ENCODE peak calls at places on chromosome 22, in ten cellular contexts. One of them, this sample, is unnamed.

GRCh38 chr22:28600546-28601143 is 79.0 kb downstream of the TTC28 start:
- DNase-seq in GM12865: peak; percentile 64
- DNase-seq in left lung: no peak
- DNase-seq in foreskin fibroblast: peak; percentile 72
- DNase-seq in GM12878: no peak
- DNase-seq in dorsolateral prefrontal cortex: no peak
- DNase-seq in coronary artery: no peak
- DNase-seq in kidney epithelial cell: peak; percentile 16
- DNase-seq in epithelial cell of esophagus: peak; percentile 58
- DNase-seq in ovary: no peak
- DNase-seq in this sample: peak; percentile 9

GRCh38 chr22:43096420-43096819 is 7.2 kb upstream of the TTLL1 start:
- DNase-seq in GM12865: no peak
- DNase-seq in left lung: no peak
- DNase-seq in foreskin fibroblast: no peak
- DNase-seq in GM12878: no peak
- DNase-seq in dorsolateral prefrontal cortex: no peak
- DNase-seq in coronary artery: no peak
- DNase-seq in kidney epithelial cell: no peak
- DNase-seq in epithelial cell of esophagus: no peak
- DNase-seq in ovary: no peak
- DNase-seq in this sample: no peak

GRCh38 chr22:25362215-25362882 is 142.9 kb downstream of the CRYBB2 start:
- DNase-seq in GM12865: peak; percentile 60
- DNase-seq in left lung: peak; percentile 90
- DNase-seq in foreskin fibroblast: peak; percentile 72
- DNase-seq in GM12878: no peak
- DNase-seq in dorsolateral prefrontal cortex: peak; percentile 57
- DNase-seq in coronary artery: no peak
- DNase-seq in kidney epithelial cell: no peak
- DNase-seq in epithelial cell of esophagus: peak; percentile 38
- DNase-seq in ovary: peak; percentile 75
- DNase-seq in this sample: peak; percentile 27

GRCh38 chr22:26609287-26609686 is 8.5 kb downstream of the CRYBB1 start:
- DNase-seq in GM12865: no peak
- DNase-seq in left lung: no peak
- DNase-seq in foreskin fibroblast: no peak
- DNase-seq in GM12878: no peak
- DNase-seq in dorsolateral prefrontal cortex: no peak
- DNase-seq in coronary artery: no peak
- DNase-seq in kidney epithelial cell: no peak
- DNase-seq in epithelial cell of esophagus: no peak
- DNase-seq in ovary: no peak
- DNase-seq in this sample: no peak

GRCh38 chr22:27512283-27512761 is 289.2 kb downstream of the MN1 start:
- DNase-seq in GM12865: no peak
- DNase-seq in left lung: no peak
- DNase-seq in foreskin fibroblast: peak; percentile 91
- DNase-seq in GM12878: no peak
- DNase-seq in dorsolateral prefrontal cortex: no peak
- DNase-seq in coronary artery: peak; percentile 96
- DNase-seq in kidney epithelial cell: no peak
- DNase-seq in epithelial cell of esophagus: peak; percentile 100
- DNase-seq in ovary: peak; percentile 97
- DNase-seq in this sample: no peak

GRCh38 chr22:26656896-26657851 is at the start of gene MIAT:
- DNase-seq in GM12865: peak; percentile 63
- DNase-seq in left lung: peak; percentile 90
- DNase-seq in foreskin fibroblast: peak; percentile 62
- DNase-seq in GM12878: no peak
- DNase-seq in dorsolateral prefrontal cortex: peak; percentile 39
- DNase-seq in coronary artery: no peak
- DNase-seq in kidney epithelial cell: no peak
- DNase-seq in epithelial cell of esophagus: peak; percentile 21
- DNase-seq in ovary: no peak
- DNase-seq in this sample: peak; percentile 73

GRCh38 chr22:43743131-43743530 is 69.0 kb downstream of the EFCAB6 start:
- DNase-seq in GM12865: no peak
- DNase-seq in left lung: no peak
- DNase-seq in foreskin fibroblast: no peak
- DNase-seq in GM12878: no peak
- DNase-seq in dorsolateral prefrontal cortex: no peak
- DNase-seq in coronary artery: no peak
- DNase-seq in kidney epithelial cell: no peak
- DNase-seq in epithelial cell of esophagus: no peak
- DNase-seq in ovary: no peak
- DNase-seq in this sample: no peak

GRCh38 chr22:35313311-35314121 is 13.8 kb downstream of the TOM1 start:
- DNase-seq in GM12865: peak; percentile 62
- DNase-seq in left lung: no peak
- DNase-seq in foreskin fibroblast: peak; percentile 90
- DNase-seq in GM12878: no peak
- DNase-seq in dorsolateral prefrontal cortex: no peak
- DNase-seq in coronary artery: peak; percentile 73
- DNase-seq in kidney epithelial cell: peak; percentile 89
- DNase-seq in epithelial cell of esophagus: peak; percentile 78
- DNase-seq in ovary: peak; percentile 38
- DNase-seq in this sample: no peak

GRCh38 chr22:25759825-25760231 is 17.8 kb downstream of the MYO18B start:
- DNase-seq in GM12865: no peak
- DNase-seq in left lung: no peak
- DNase-seq in foreskin fibroblast: peak; percentile 94
- DNase-seq in GM12878: no peak
- DNase-seq in dorsolateral prefrontal cortex: no peak
- DNase-seq in coronary artery: no peak
- DNase-seq in kidney epithelial cell: peak; percentile 92
- DNase-seq in epithelial cell of esophagus: peak; percentile 96
- DNase-seq in ovary: no peak
- DNase-seq in this sample: no peak

GRCh38 chr22:26471522-26471921 is 12.1 kb downstream of the HPS4 start:
- DNase-seq in GM12865: no peak
- DNase-seq in left lung: no peak
- DNase-seq in foreskin fibroblast: peak; percentile 76
- DNase-seq in GM12878: no peak
- DNase-seq in dorsolateral prefrontal cortex: no peak
- DNase-seq in coronary artery: no peak
- DNase-seq in kidney epithelial cell: peak; percentile 99
- DNase-seq in epithelial cell of esophagus: peak; percentile 96
- DNase-seq in ovary: no peak
- DNase-seq in this sample: no peak

GRCh38 chr22:45317551-45318167 is 7.9 kb downstream of the FAM118A start:
- DNase-seq in GM12865: no peak
- DNase-seq in left lung: no peak
- DNase-seq in foreskin fibroblast: peak; percentile 46
- DNase-seq in GM12878: no peak
- DNase-seq in dorsolateral prefrontal cortex: peak; percentile 24
- DNase-seq in coronary artery: peak; percentile 93
- DNase-seq in kidney epithelial cell: no peak
- DNase-seq in epithelial cell of esophagus: peak; percentile 64
- DNase-seq in ovary: peak; percentile 47
- DNase-seq in this sample: no peak

GRCh38 chr22:40224702-40225101 is 47.0 kb downstream of the TNRC6B start:
- DNase-seq in GM12865: no peak
- DNase-seq in left lung: peak; percentile 39
- DNase-seq in foreskin fibroblast: no peak
- DNase-seq in GM12878: no peak
- DNase-seq in dorsolateral prefrontal cortex: no peak
- DNase-seq in coronary artery: no peak
- DNase-seq in kidney epithelial cell: no peak
- DNase-seq in epithelial cell of esophagus: peak; percentile 41
- DNase-seq in ovary: no peak
- DNase-seq in this sample: no peak

GRCh38 chr22:25970348-25970995 is 198.8 kb upstream of the SEZ6L start:
- DNase-seq in GM12865: peak; percentile 24
- DNase-seq in left lung: no peak
- DNase-seq in foreskin fibroblast: no peak
- DNase-seq in GM12878: no peak
- DNase-seq in dorsolateral prefrontal cortex: peak; percentile 50
- DNase-seq in coronary artery: no peak
- DNase-seq in kidney epithelial cell: no peak
- DNase-seq in epithelial cell of esophagus: no peak
- DNase-seq in ovary: no peak
- DNase-seq in this sample: no peak

GRCh38 chr22:42630901-42631602 is 9.3 kb downstream of the ATP5MGL start:
- DNase-seq in GM12865: no peak
- DNase-seq in left lung: no peak
- DNase-seq in foreskin fibroblast: no peak
- DNase-seq in GM12878: no peak
- DNase-seq in dorsolateral prefrontal cortex: no peak
- DNase-seq in coronary artery: no peak
- DNase-seq in kidney epithelial cell: no peak
- DNase-seq in epithelial cell of esophagus: peak; percentile 51
- DNase-seq in ovary: no peak
- DNase-seq in this sample: no peak

GRCh38 chr22:32281092-32281491 is 25.9 kb upstream of the SLC5A4 start:
- DNase-seq in GM12865: no peak
- DNase-seq in left lung: no peak
- DNase-seq in foreskin fibroblast: peak; percentile 31
- DNase-seq in GM12878: no peak
- DNase-seq in dorsolateral prefrontal cortex: no peak
- DNase-seq in coronary artery: no peak
- DNase-seq in kidney epithelial cell: peak; percentile 7
- DNase-seq in epithelial cell of esophagus: peak; percentile 87
- DNase-seq in ovary: no peak
- DNase-seq in this sample: no peak

GRCh38 chr22:20000246-20001081 is 16.2 kb downstream of the ARVCF start:
- DNase-seq in GM12865: no peak
- DNase-seq in left lung: peak; percentile 62
- DNase-seq in foreskin fibroblast: no peak
- DNase-seq in GM12878: no peak
- DNase-seq in dorsolateral prefrontal cortex: no peak
- DNase-seq in coronary artery: no peak
- DNase-seq in kidney epithelial cell: no peak
- DNase-seq in epithelial cell of esophagus: no peak
- DNase-seq in ovary: no peak
- DNase-seq in this sample: no peak
- TF ChIP-seq CTCF in GM12865: no peak
- TF ChIP-seq CTCF in left lung: no peak
- TF ChIP-seq CTCF in foreskin fibroblast: no peak
- TF ChIP-seq CTCF in GM12878: no peak
- TF ChIP-seq CTCF in dorsolateral prefrontal cortex: no peak
- TF ChIP-seq CTCF in coronary artery: no peak
- TF ChIP-seq CTCF in kidney epithelial cell: no peak
- TF ChIP-seq CTCF in epithelial cell of esophagus: no peak
- TF ChIP-seq CTCF in ovary: no peak
- TF ChIP-seq CTCF in this sample: no peak

GRCh38 chr22:50019316-50019715 is 6.8 kb upstream of the IL17REL start:
- DNase-seq in GM12865: no peak
- DNase-seq in left lung: no peak
- DNase-seq in foreskin fibroblast: no peak
- DNase-seq in GM12878: no peak
- DNase-seq in dorsolateral prefrontal cortex: no peak
- DNase-seq in coronary artery: no peak
- DNase-seq in kidney epithelial cell: no peak
- DNase-seq in epithelial cell of esophagus: no peak
- DNase-seq in ovary: no peak
- DNase-seq in this sample: no peak

GRCh38 chr22:50025993-50026392 is 13.4 kb upstream of the IL17REL start:
- DNase-seq in GM12865: no peak
- DNase-seq in left lung: no peak
- DNase-seq in foreskin fibroblast: no peak
- DNase-seq in GM12878: no peak
- DNase-seq in dorsolateral prefrontal cortex: no peak
- DNase-seq in coronary artery: no peak
- DNase-seq in kidney epithelial cell: no peak
- DNase-seq in epithelial cell of esophagus: no peak
- DNase-seq in ovary: no peak
- DNase-seq in this sample: no peak

GRCh38 chr22:50020606-50021005 is 8.0 kb upstream of the IL17REL start:
- DNase-seq in GM12865: no peak
- DNase-seq in left lung: no peak
- DNase-seq in foreskin fibroblast: no peak
- DNase-seq in GM12878: no peak
- DNase-seq in dorsolateral prefrontal cortex: no peak
- DNase-seq in coronary artery: no peak
- DNase-seq in kidney epithelial cell: no peak
- DNase-seq in epithelial cell of esophagus: no peak
- DNase-seq in ovary: no peak
- DNase-seq in this sample: no peak

GRCh38 chr22:50018608-50019291 is 6.2 kb upstream of the IL17REL start:
- DNase-seq in GM12865: no peak
- DNase-seq in left lung: no peak
- DNase-seq in foreskin fibroblast: no peak
- DNase-seq in GM12878: no peak
- DNase-seq in dorsolateral prefrontal cortex: no peak
- DNase-seq in coronary artery: no peak
- DNase-seq in kidney epithelial cell: no peak
- DNase-seq in epithelial cell of esophagus: no peak
- DNase-seq in ovary: no peak
- DNase-seq in this sample: no peak

GRCh38 chr22:50022171-50022819 is 9.7 kb upstream of the IL17REL start:
- DNase-seq in GM12865: no peak
- DNase-seq in left lung: no peak
- DNase-seq in foreskin fibroblast: no peak
- DNase-seq in GM12878: no peak
- DNase-seq in dorsolateral prefrontal cortex: no peak
- DNase-seq in coronary artery: no peak
- DNase-seq in kidney epithelial cell: no peak
- DNase-seq in epithelial cell of esophagus: no peak
- DNase-seq in ovary: no peak
- DNase-seq in this sample: no peak
- H3K4me3 ChIP-seq in GM12865: no peak overlapping the region
- H3K4me3 ChIP-seq in left lung: no peak overlapping the region
- H3K4me3 ChIP-seq in foreskin fibroblast: no peak overlapping the region
- H3K4me3 ChIP-seq in GM12878: no peak overlapping the region
- H3K4me3 ChIP-seq in dorsolateral prefrontal cortex: no peak overlapping the region
- H3K4me3 ChIP-seq in coronary artery: no peak overlapping the region
- H3K4me3 ChIP-seq in kidney epithelial cell: no peak overlapping the region
- H3K4me3 ChIP-seq in epithelial cell of esophagus: no peak overlapping the region
- H3K4me3 ChIP-seq in ovary: no peak overlapping the region
- H3K4me3 ChIP-seq in this sample: no peak overlapping the region

DNA sequence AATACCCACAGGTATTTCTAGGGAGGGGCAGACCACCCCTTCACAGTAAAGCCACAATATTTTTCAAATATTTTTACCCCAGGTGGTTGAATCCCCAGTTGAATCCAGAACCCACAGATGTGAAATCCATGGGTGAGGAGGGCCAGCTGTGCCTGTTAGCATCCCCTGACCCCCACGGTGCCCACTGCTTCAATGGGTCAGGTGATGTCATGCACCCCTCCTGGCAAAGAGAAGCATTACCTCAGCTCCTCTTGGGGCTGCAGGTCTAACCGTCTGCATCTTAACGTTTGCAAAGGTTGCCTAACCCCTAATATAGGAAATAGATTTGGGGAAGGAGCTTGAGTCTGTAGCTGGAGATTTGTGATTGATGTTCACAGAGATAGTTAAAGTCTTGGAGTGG is 24.7 kb upstream of the IL17RA start:
- DNase-seq in GM12865: no peak
- DNase-seq in left lung: no peak
- DNase-seq in foreskin fibroblast: no peak
- DNase-seq in GM12878: no peak
- DNase-seq in dorsolateral prefrontal cortex: no peak
- DNase-seq in coronary artery: no peak
- DNase-seq in kidney epithelial cell: no peak
- DNase-seq in epithelial cell of esophagus: no peak
- DNase-seq in ovary: no peak
- DNase-seq in this sample: no peak
- TF ChIP-seq CTCF in GM12865: no peak
- TF ChIP-seq CTCF in left lung: no peak
- TF ChIP-seq CTCF in foreskin fibroblast: no peak
- TF ChIP-seq CTCF in GM12878: no peak
- TF ChIP-seq CTCF in dorsolateral prefrontal cortex: no peak
- TF ChIP-seq CTCF in coronary artery: no peak
- TF ChIP-seq CTCF in kidney epithelial cell: no peak
- TF ChIP-seq CTCF in epithelial cell of esophagus: no peak
- TF ChIP-seq CTCF in ovary: no peak
- TF ChIP-seq CTCF in this sample: no peak

GRCh38 chr22:23245799-23246136 is 65.5 kb downstream of the BCR start:
- DNase-seq in GM12865: no peak
- DNase-seq in left lung: no peak
- DNase-seq in foreskin fibroblast: no peak
- DNase-seq in GM12878: no peak
- DNase-seq in dorsolateral prefrontal cortex: no peak
- DNase-seq in coronary artery: no peak
- DNase-seq in kidney epithelial cell: no peak
- DNase-seq in epithelial cell of esophagus: no peak
- DNase-seq in ovary: no peak
- DNase-seq in this sample: no peak
- H3K4me3 ChIP-seq in GM12865: no peak overlapping the region
- H3K4me3 ChIP-seq in left lung: no peak overlapping the region
- H3K4me3 ChIP-seq in foreskin fibroblast: no peak overlapping the region
- H3K4me3 ChIP-seq in GM12878: no peak overlapping the region
- H3K4me3 ChIP-seq in dorsolateral prefrontal cortex: no peak overlapping the region
- H3K4me3 ChIP-seq in coronary artery: no peak overlapping the region
- H3K4me3 ChIP-seq in kidney epithelial cell: no peak overlapping the region
- H3K4me3 ChIP-seq in epithelial cell of esophagus: no peak overlapping the region
- H3K4me3 ChIP-seq in ovary: no peak overlapping the region
- H3K4me3 ChIP-seq in this sample: no peak overlapping the region

This sample was measured in GM06990.